ENCODE peak calls at places on chromosomes 4 and X, in ten cellular contexts. S, F, E, V, G, K, X, T, C and O are unnamed samples.

GRCh38 chrX:10314530-10315104 is 157.8 kb downstream of the CLCN4 start:
- DNase-seq in S (no peak), F (no peak), E (no peak), V (no peak), G (no peak), K (no peak), X (no peak), T (no peak), C (no peak), O (no peak)

GRCh38 chr4:188811116-188811515 is 671.9 kb downstream of the TRIML1 start:
- DNase-seq in S (no peak), F (no peak), E (no peak), V (no peak), G (no peak), K (no peak), X (no peak), T (no peak), C (no peak), O (no peak)

GRCh38 chr4:54016504-54016903 is 47.9 kb downstream of the CHIC2 start:
- DNase-seq in S (no peak), F (no peak), E (no peak), V (no peak), G (no peak), K (no peak), X (no peak), T (no peak), C (peak), O (no peak)

GRCh38 chr4:169612869-169613859 is 781 bp upstream of the NEK1 start:
- DNase-seq in S (peak), F (peak), E (peak), V (peak), G (peak), K (peak), X (peak), T (peak), C (peak), O (peak)

GRCh38 chrX:134236690-134237362 is at the start of gene CCDC160:
- DNase-seq in S (peak), F (peak), E (peak), V (peak), G (peak), K (peak), X (peak), T (peak), C (no peak), O (no peak)

GRCh38 chrX:154991039-154991438 is 31.5 kb downstream of the F8 start:
- DNase-seq in S (no peak), F (no peak), E (no peak), V (peak), G (no peak), K (no peak), X (no peak), T (no peak), C (no peak), O (no peak)

GRCh38 chrX:22533898-22534297 is 261.2 kb downstream of the CBLL2 start:
- DNase-seq in S (no peak), F (no peak), E (no peak), V (no peak), G (no peak), K (peak), X (peak), T (no peak), C (no peak), O (no peak)

GRCh38 chr4:147782087-147782781 is 50.3 kb downstream of the ARHGAP10 start:
- DNase-seq in S (no peak), F (no peak), E (no peak), V (no peak), G (peak), K (peak), X (no peak), T (no peak), C (no peak), O (peak)

GRCh38 chr4:24473309-24473721 is 111.0 kb downstream of the DHX15 start:
- DNase-seq in S (peak), F (no peak), E (peak), V (peak), G (peak), K (peak), X (no peak), T (peak), C (peak), O (peak)

GRCh38 chr4:125085-125820 is 952 bp downstream of the ZNF718 start:
- DNase-seq in S (no peak), F (peak), E (peak), V (peak), G (peak), K (peak), X (peak), T (peak), C (peak), O (peak)

GRCh38 chr4:34649716-34650115 is 1594.6 kb downstream of the ARAP2 start:
- DNase-seq in S (no peak), F (no peak), E (no peak), V (no peak), G (peak), K (peak), X (no peak), T (no peak), C (no peak), O (no peak)

GRCh38 chrX:53288173-53288572 is 6.8 kb upstream of the IQSEC2 start:
- DNase-seq in S (no peak), F (no peak), E (no peak), V (peak), G (peak), K (peak), X (peak), T (no peak), C (no peak), O (no peak)

GRCh38 chr4:88230399-88230798 is 54.0 kb downstream of the PPM1K start:
- DNase-seq in S (no peak), F (no peak), E (no peak), V (no peak), G (no peak), K (no peak), X (no peak), T (no peak), C (no peak), O (no peak)

GRCh38 chr4:95289028-95289634 is 259.6 kb downstream of the UNC5C start:
- DNase-seq in S (no peak), F (no peak), E (no peak), V (no peak), G (peak), K (peak), X (no peak), T (no peak), C (peak), O (peak)

GRCh38 chr4:47342796-47343195 is 120.7 kb downstream of the COMMD8 start:
- DNase-seq in S (no peak), F (no peak), E (no peak), V (no peak), G (no peak), K (no peak), X (no peak), T (no peak), C (no peak), O (no peak)

GRCh38 chr4:47334597-47335185 is 128.8 kb downstream of the COMMD8 start:
- DNase-seq in S (no peak), F (no peak), E (no peak), V (no peak), G (peak), K (peak), X (no peak), T (no peak), C (no peak), O (peak)

GRCh38 chr4:47340914-47341313 is 122.6 kb downstream of the COMMD8 start:
- DNase-seq in S (no peak), F (no peak), E (no peak), V (no peak), G (no peak), K (no peak), X (no peak), T (no peak), C (no peak), O (no peak)

GRCh38 chr4:47337893-47338292 is 125.6 kb downstream of the COMMD8 start:
- DNase-seq in S (no peak), F (no peak), E (no peak), V (no peak), G (no peak), K (no peak), X (no peak), T (no peak), C (no peak), O (no peak)
- TF ChIP-seq CTCF in S (no peak), F (no peak), E (no peak), V (no peak), G (no peak), K (no peak), X (no peak), T (no peak), C (no peak), O (no peak)

GRCh38 chr4:173318648-173319211 is 15.4 kb downstream of the HMGB2 start:
- DNase-seq in S (no peak), F (no peak), E (no peak), V (no peak), G (peak), K (peak), X (no peak), T (no peak), C (peak), O (peak)
- TF ChIP-seq CTCF in S (peak), F (peak), E (no peak), V (peak), G (peak), K (no peak), X (no peak), T (no peak), C (peak), O (peak)

GRCh38 chr4:33625762-33626161 is 2618.6 kb downstream of the ARAP2 start:
- DNase-seq in S (no peak), F (no peak), E (no peak), V (no peak), G (peak), K (peak), X (no peak), T (no peak), C (no peak), O (no peak)
- TF ChIP-seq CTCF in S (no peak), F (no peak), E (no peak), V (no peak), G (peak), K (no peak), X (no peak), T (no peak), C (no peak), O (no peak)

GRCh38 chrX:110418857-110419249 is 60.2 kb downstream of the RTL9 start:
- DNase-seq in S (no peak), F (no peak), E (no peak), V (no peak), G (peak), K (peak), X (no peak), T (peak), C (no peak), O (peak)

GRCh38 chrX:110420771-110421498 is 62.3 kb downstream of the RTL9 start:
- DNase-seq in S (no peak), F (peak), E (no peak), V (no peak), G (no peak), K (no peak), X (no peak), T (no peak), C (no peak), O (no peak)

GRCh38 chrX:110417128-110417527 is 58.5 kb downstream of the RTL9 start:
- DNase-seq in S (no peak), F (no peak), E (no peak), V (no peak), G (no peak), K (no peak), X (no peak), T (no peak), C (no peak), O (no peak)

GRCh38 chrX:110415440-110416167 is 57.0 kb downstream of the RTL9 start:
- DNase-seq in S (no peak), F (no peak), E (no peak), V (no peak), G (no peak), K (peak), X (no peak), T (no peak), C (no peak), O (peak)

DNA sequence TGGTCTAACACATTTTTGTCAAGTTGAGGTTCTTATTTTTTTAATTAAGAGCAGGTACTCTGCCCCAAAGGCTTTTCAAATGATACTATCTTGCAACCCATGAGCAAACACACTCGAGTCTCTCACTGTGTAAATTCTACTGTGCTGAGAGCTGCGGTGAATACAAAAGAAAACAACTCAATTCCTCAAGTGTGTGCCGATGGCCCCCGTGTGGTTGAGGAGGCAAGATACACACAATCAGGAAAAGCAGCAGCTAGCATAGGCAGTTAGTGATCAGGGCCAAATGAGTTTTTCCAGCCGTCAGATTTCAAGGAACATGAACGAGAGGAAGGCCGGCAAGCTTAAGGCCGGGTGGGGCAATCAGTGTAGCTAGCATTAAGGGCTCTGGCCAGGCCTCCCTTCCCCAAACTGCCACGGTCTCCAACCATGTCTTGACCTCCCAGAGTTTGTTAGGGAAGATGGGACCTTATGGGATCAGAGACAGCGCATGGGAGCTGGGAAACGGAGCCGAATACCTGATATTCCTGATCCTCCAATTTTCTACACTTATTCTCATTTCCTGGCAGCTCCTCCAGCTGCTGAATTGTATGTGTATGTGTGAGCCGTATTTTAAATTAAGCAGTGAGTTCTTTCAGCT is 59.7 kb downstream of the RTL9 start:
- DNase-seq in S (peak), F (peak), E (no peak), V (no peak), G (peak), K (peak), X (peak), T (peak), C (no peak), O (peak)
- TF ChIP-seq CTCF in S (peak), F (peak), E (peak), V (no peak), G (peak), K (peak), X (no peak), T (no peak), C (no peak), O (peak)

DNA sequence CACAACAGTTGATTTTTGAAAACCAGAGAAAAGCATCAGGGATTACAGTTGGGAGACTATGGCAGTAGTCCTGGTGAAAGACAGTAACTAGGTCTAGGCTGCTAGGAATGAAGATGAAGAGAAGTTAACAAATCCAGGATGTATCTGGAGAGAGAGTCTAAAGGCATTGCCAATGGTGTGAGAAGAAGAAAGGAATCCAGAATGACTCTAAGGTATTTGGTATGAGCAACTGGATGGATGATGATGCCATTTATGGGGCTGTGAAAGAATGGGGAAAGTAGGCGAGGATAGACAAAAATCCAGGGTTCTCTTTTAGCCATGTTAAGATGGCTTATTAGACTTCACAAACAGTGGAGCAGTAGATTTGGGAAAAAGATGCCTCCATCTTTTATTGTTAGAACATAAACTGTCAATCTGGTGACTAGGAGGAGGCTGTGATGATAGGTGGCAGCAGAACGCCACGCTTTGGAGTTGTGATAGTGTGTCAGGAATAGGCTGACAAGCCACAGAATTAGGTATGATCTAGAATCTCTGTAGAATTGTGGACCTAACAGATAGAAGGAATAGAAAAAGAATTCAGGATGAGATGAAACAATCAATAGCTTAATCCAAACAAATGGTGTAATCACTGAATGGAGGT is 27.3 kb upstream of the JADE1 start:
- DNase-seq in S (peak), F (no peak), E (peak), V (peak), G (no peak), K (no peak), X (peak), T (peak), C (peak), O (no peak)
- TF ChIP-seq CTCF in S (no peak), F (no peak), E (no peak), V (peak), G (no peak), K (no peak), X (no peak), T (no peak), C (peak), O (peak)

DNA sequence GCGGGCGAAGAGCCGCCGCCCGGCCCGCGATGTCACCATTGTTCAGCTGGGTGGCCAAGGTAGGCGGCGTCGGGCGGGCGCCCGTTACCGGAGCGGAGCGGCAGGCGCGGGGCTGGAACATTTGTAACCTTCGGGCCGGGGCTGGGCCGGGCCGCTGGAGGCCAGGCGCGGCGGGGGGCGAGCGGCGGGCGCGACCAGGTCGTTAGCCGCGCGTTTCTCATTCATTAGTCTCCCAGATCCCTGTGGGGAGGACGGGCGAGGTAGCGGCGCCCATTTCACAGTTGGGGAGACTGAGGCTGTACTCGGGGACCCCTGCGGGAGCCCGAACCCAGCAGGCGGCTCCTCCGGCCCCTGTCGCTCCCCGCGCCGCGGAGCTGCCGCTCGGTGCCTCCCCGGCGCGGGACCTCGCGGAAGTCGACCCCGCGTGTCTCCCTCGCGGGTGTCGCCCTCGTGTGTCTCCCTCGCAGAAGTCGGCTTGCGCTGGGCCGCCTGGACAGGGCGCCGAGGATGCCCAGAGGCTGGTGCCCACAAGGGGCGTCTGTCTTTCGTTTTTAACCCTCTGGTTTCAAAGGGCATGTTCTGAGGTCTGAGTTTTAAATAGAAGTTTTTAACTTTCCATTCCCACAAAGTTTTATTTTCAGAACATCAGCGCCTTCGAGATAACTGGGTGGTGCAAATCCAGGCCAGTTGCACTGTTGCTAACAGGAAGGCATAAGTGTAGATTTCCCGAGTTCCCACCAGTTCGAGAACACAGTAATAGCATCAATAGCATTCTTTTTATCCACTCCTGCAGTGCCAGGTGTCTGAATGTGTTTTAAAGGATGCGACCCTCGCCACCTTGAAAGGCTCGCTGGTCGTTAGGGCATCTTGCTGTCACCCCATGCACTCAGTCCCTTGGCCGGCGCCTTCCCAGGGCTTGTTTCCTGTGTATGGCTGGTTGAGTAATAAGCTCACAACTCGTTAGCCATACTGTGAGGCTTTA is 17.6 kb downstream of the PTTG2 start:
- DNase-seq in S (peak), F (peak), E (peak), V (peak), G (peak), K (peak), X (peak), T (peak), C (peak), O (peak)
- TF ChIP-seq CTCF in S (peak), F (peak), E (peak), V (peak), G (peak), K (peak), X (no peak), T (peak), C (peak), O (peak)

DNA sequence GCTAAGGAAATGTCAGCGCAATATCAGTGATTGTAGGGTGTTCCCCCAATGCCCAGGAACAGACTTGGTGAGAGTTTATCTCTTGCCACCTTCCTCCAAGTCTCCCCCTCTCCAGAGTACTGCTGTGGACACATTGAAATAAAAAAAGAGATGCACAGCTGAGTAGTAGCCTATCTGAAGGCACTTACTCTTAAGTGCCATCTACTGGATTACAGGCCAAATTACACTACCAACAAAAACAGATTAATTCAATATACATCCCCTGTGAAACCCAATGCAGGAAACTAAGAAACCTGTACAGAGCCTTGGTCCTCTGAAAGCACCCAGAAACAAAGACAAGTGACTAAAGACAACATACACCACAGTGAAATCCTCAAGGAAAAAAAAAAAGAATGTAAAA is 460.3 kb downstream of the ZIC3 start:
- DNase-seq in S (no peak), F (no peak), E (no peak), V (no peak), G (no peak), K (peak), X (no peak), T (no peak), C (peak), O (no peak)
- TF ChIP-seq CTCF in S (no peak), F (peak), E (no peak), V (no peak), G (no peak), K (no peak), X (no peak), T (no peak), C (peak), O (peak)

GRCh38 chrX:152204919-152205318 is 66.5 kb upstream of the MAGEA10 start:
- DNase-seq in S (no peak), F (no peak), E (no peak), V (no peak), G (no peak), K (no peak), X (no peak), T (no peak), C (no peak), O (no peak)
- TF ChIP-seq CTCF in S (no peak), F (no peak), E (no peak), V (no peak), G (no peak), K (no peak), X (no peak), T (no peak), C (no peak), O (no peak)